ENCODE peak calls at places on chromosome 20, in ten cellular contexts. W is GM23248, O is memory B cell, B is NCI-H748 treated with DMSO at 0.1 percent for 48 hours, T is GM10248, E is SHP77, Z is posterior vena cava, G is M059J, D is immature natural killer cell, L is HEK293T. H is an unnamed sample.

GRCh38 chr20:21557246-21557982 is 43.5 kb upstream of the NKX2-2 start:
- DNase-seq in W (no peak), O (no peak), B (peak), T (no peak), E (no peak), Z (no peak), G (peak), D (no peak), L (no peak), H (no peak)

GRCh38 chr20:4082406-4083102 is 67.2 kb upstream of the RNF24 start:
- DNase-seq in W (peak), O (no peak), B (no peak), T (no peak), E (no peak), Z (no peak), G (peak), D (peak), L (no peak), H (no peak)

GRCh38 chr20:10705801-10706459 is 32.1 kb upstream of the JAG1 start:
- DNase-seq in W (no peak), O (no peak), B (peak), T (no peak), E (no peak), Z (no peak), G (peak), D (no peak), L (no peak), H (no peak)

GRCh38 chr20:59163641-59164530 is at the start of gene ZNF831:
- DNase-seq in W (no peak), O (no peak), B (no peak), T (no peak), E (no peak), Z (no peak), G (no peak), D (peak), L (no peak), H (no peak)

GRCh38 chr20:48126227-48126740 is 341.0 kb upstream of the SULF2 start:
- DNase-seq in W (no peak), O (no peak), B (no peak), T (no peak), E (no peak), Z (no peak), G (no peak), D (no peak), L (no peak), H (no peak)

GRCh38 chr20:346033-346639 is 775 bp upstream of the NRSN2 start:
- DNase-seq in W (no peak), O (no peak), B (no peak), T (no peak), E (no peak), Z (no peak), G (no peak), D (no peak), L (no peak), H (no peak)

GRCh38 chr20:38210741-38211140 is 45.7 kb upstream of the TGM2 start:
- DNase-seq in W (peak), O (no peak), B (no peak), T (no peak), E (no peak), Z (no peak), G (peak), D (no peak), L (no peak), H (no peak)

GRCh38 chr20:6122873-6123649 is at the start of gene FERMT1:
- DNase-seq in W (peak), O (no peak), B (peak), T (peak), E (peak), Z (no peak), G (peak), D (no peak), L (peak), H (peak)

GRCh38 chr20:51386586-51386985 is 155.9 kb downstream of the NFATC2 start:
- DNase-seq in W (no peak), O (no peak), B (no peak), T (no peak), E (no peak), Z (peak), G (no peak), D (peak), L (no peak), H (no peak)

GRCh38 chr20:25039697-25040437 is 18.1 kb downstream of the ACSS1 start:
- DNase-seq in W (peak), O (no peak), B (no peak), T (no peak), E (no peak), Z (no peak), G (peak), D (no peak), L (no peak), H (no peak)

GRCh38 chr20:57712851-57713504 is 3.2 kb upstream of the PMEPA1 start:
- DNase-seq in W (no peak), O (no peak), B (no peak), T (no peak), E (no peak), Z (no peak), G (no peak), D (no peak), L (no peak), H (no peak)

GRCh38 chr20:11003341-11003740 is 329.5 kb upstream of the JAG1 start:
- DNase-seq in W (no peak), O (no peak), B (no peak), T (no peak), E (no peak), Z (no peak), G (no peak), D (no peak), L (no peak), H (no peak)

GRCh38 chr20:776165-776564 is 7.9 kb upstream of the SLC52A3 start:
- DNase-seq in W (no peak), O (no peak), B (no peak), T (no peak), E (no peak), Z (no peak), G (no peak), D (no peak), L (no peak), H (no peak)

GRCh38 chr20:14333734-14334133 is 3.7 kb downstream of the FLRT3 start:
- DNase-seq in W (no peak), O (no peak), B (no peak), T (no peak), E (no peak), Z (no peak), G (no peak), D (no peak), L (no peak), H (peak)

H was measured in COLO829.